ENCODE peak calls at places on chromosomes 4 and X, in seven cellular contexts. One of them, this sample, is unnamed. For H3K4me1 and H3K9me3, the result is how much of the 10 kb centered on the place peaks cover.

GRCh38 chr4:42588909-42589308 is 68.0 kb downstream of the ATP8A1 start:
- DNase-seq in HCT116: no peak
- DNase-seq in A549: no peak
- DNase-seq in prostate gland: no peak
- DNase-seq in body of pancreas: no peak
- DNase-seq in uterus: no peak
- DNase-seq in HepG2: no peak
- DNase-seq in this sample: no peak

GRCh38 chrX:13857804-13858203 is 40.9 kb upstream of the GPM6B start:
- DNase-seq in HCT116: no peak
- DNase-seq in A549: no peak
- DNase-seq in prostate gland: no peak
- DNase-seq in body of pancreas: no peak
- DNase-seq in uterus: no peak
- DNase-seq in HepG2: no peak
- DNase-seq in this sample: no peak

GRCh38 chrX:50067435-50068292 is 133.1 kb downstream of the AKAP4 start:
- DNase-seq in HCT116: no peak
- DNase-seq in A549: peak
- DNase-seq in prostate gland: no peak
- DNase-seq in body of pancreas: peak
- DNase-seq in uterus: no peak
- DNase-seq in HepG2: peak
- DNase-seq in this sample: no peak

GRCh38 chrX:107168259-107168658 is 38.0 kb downstream of the NUP62CL start:
- DNase-seq in HCT116: no peak
- DNase-seq in A549: no peak
- DNase-seq in prostate gland: no peak
- DNase-seq in body of pancreas: no peak
- DNase-seq in uterus: no peak
- DNase-seq in HepG2: no peak
- DNase-seq in this sample: no peak

GRCh38 chr4:24174622-24175021 is 284.8 kb upstream of the PPARGC1A start:
- DNase-seq in HCT116: no peak
- DNase-seq in A549: no peak
- DNase-seq in prostate gland: no peak
- DNase-seq in body of pancreas: no peak
- DNase-seq in uterus: no peak
- DNase-seq in HepG2: no peak
- DNase-seq in this sample: no peak

GRCh38 chr4:140373328-140374129 is at the start of gene SCOC:
- DNase-seq in HCT116: peak
- DNase-seq in A549: peak
- DNase-seq in prostate gland: peak
- DNase-seq in body of pancreas: peak
- DNase-seq in uterus: peak
- DNase-seq in HepG2: peak
- DNase-seq in this sample: peak

GRCh38 chr4:10019521-10020051 is 1.7 kb downstream of the SLC2A9 start:
- DNase-seq in HCT116: no peak
- DNase-seq in A549: no peak
- DNase-seq in prostate gland: peak
- DNase-seq in body of pancreas: no peak
- DNase-seq in uterus: no peak
- DNase-seq in HepG2: no peak
- DNase-seq in this sample: no peak

GRCh38 chr4:184417802-184418511 is 56.4 kb downstream of the IRF2 start:
- DNase-seq in HCT116: peak
- DNase-seq in A549: peak
- DNase-seq in prostate gland: peak
- DNase-seq in body of pancreas: no peak
- DNase-seq in uterus: no peak
- DNase-seq in HepG2: peak
- DNase-seq in this sample: no peak

GRCh38 chr4:52643846-52644245 is 15.3 kb downstream of the USP46 start:
- DNase-seq in HCT116: peak
- DNase-seq in A549: no peak
- DNase-seq in prostate gland: no peak
- DNase-seq in body of pancreas: peak
- DNase-seq in uterus: peak
- DNase-seq in HepG2: peak
- DNase-seq in this sample: peak

GRCh38 chr4:100299441-100299840 is 109.2 kb upstream of the DDIT4L start:
- DNase-seq in HCT116: peak
- DNase-seq in A549: peak
- DNase-seq in prostate gland: no peak
- DNase-seq in body of pancreas: no peak
- DNase-seq in uterus: no peak
- DNase-seq in HepG2: no peak
- DNase-seq in this sample: no peak

GRCh38 chr4:23889814-23890269 is at the start of gene PPARGC1A:
- DNase-seq in HCT116: no peak
- DNase-seq in A549: no peak
- DNase-seq in prostate gland: peak
- DNase-seq in body of pancreas: peak
- DNase-seq in uterus: peak
- DNase-seq in HepG2: peak
- DNase-seq in this sample: peak

GRCh38 chr4:130530505-130530904 is 1434.6 kb downstream of the C4orf33 start:
- DNase-seq in HCT116: no peak
- DNase-seq in A549: no peak
- DNase-seq in prostate gland: no peak
- DNase-seq in body of pancreas: no peak
- DNase-seq in uterus: no peak
- DNase-seq in HepG2: no peak
- DNase-seq in this sample: no peak

GRCh38 chr4:147638942-147639341 is 21.7 kb downstream of the TMEM184C start:
- DNase-seq in HCT116: no peak
- DNase-seq in A549: no peak
- DNase-seq in prostate gland: no peak
- DNase-seq in body of pancreas: no peak
- DNase-seq in uterus: no peak
- DNase-seq in HepG2: no peak
- DNase-seq in this sample: no peak

GRCh38 chrX:40166582-40166981 is 68.8 kb upstream of the BCOR start:
- DNase-seq in HCT116: no peak
- DNase-seq in A549: no peak
- DNase-seq in prostate gland: no peak
- DNase-seq in body of pancreas: no peak
- DNase-seq in uterus: peak
- DNase-seq in HepG2: no peak
- DNase-seq in this sample: no peak

GRCh38 chr4:61292322-61292721 is 92.2 kb downstream of the ADGRL3 start:
- DNase-seq in HCT116: no peak
- DNase-seq in A549: no peak
- DNase-seq in prostate gland: no peak
- DNase-seq in body of pancreas: no peak
- DNase-seq in uterus: no peak
- DNase-seq in HepG2: no peak
- DNase-seq in this sample: no peak

GRCh38 chr4:121484633-121485032 is 103.8 kb upstream of the QRFPR start:
- DNase-seq in HCT116: peak
- DNase-seq in A549: peak
- DNase-seq in prostate gland: no peak
- DNase-seq in body of pancreas: no peak
- DNase-seq in uterus: no peak
- DNase-seq in HepG2: peak
- DNase-seq in this sample: no peak

GRCh38 chrX:26918633-26919032 is 544.5 kb downstream of the PPP4R3C start:
- DNase-seq in HCT116: peak
- DNase-seq in A549: peak
- DNase-seq in prostate gland: no peak
- DNase-seq in body of pancreas: peak
- DNase-seq in uterus: no peak
- DNase-seq in HepG2: peak
- DNase-seq in this sample: no peak

GRCh38 chrX:19225906-19226305 is 103.6 kb upstream of the ADGRG2 start:
- DNase-seq in HCT116: no peak
- DNase-seq in A549: peak
- DNase-seq in prostate gland: peak
- DNase-seq in body of pancreas: no peak
- DNase-seq in uterus: no peak
- DNase-seq in HepG2: no peak
- DNase-seq in this sample: no peak

GRCh38 chrX:6151971-6152370 is 76.7 kb downstream of the NLGN4X start:
- DNase-seq in HCT116: no peak
- DNase-seq in A549: no peak
- DNase-seq in prostate gland: no peak
- DNase-seq in body of pancreas: no peak
- DNase-seq in uterus: no peak
- DNase-seq in HepG2: no peak
- DNase-seq in this sample: no peak

GRCh38 chr4:40492747-40493146 is 136.9 kb downstream of the RBM47 start:
- DNase-seq in HCT116: no peak
- DNase-seq in A549: no peak
- DNase-seq in prostate gland: no peak
- DNase-seq in body of pancreas: peak
- DNase-seq in uterus: no peak
- DNase-seq in HepG2: no peak
- DNase-seq in this sample: no peak

GRCh38 chr4:55546633-55547460 is at the start of gene CLOCK:
- DNase-seq in HCT116: peak
- DNase-seq in A549: peak
- DNase-seq in prostate gland: peak
- DNase-seq in body of pancreas: peak
- DNase-seq in uterus: peak
- DNase-seq in HepG2: peak
- DNase-seq in this sample: peak
- TF ChIP-seq POLR2A in HCT116: peak
- TF ChIP-seq POLR2A in A549: peak
- TF ChIP-seq POLR2A in prostate gland: peak
- TF ChIP-seq POLR2A in body of pancreas: peak
- TF ChIP-seq POLR2A in uterus: peak
- TF ChIP-seq POLR2A in HepG2: peak
- TF ChIP-seq POLR2A in this sample: no peak

GRCh38 chr4:3771167-3771809 is 5.1 kb downstream of the ADRA2C start:
- DNase-seq in HCT116: no peak
- DNase-seq in A549: no peak
- DNase-seq in prostate gland: no peak
- DNase-seq in body of pancreas: no peak
- DNase-seq in uterus: no peak
- DNase-seq in HepG2: no peak
- DNase-seq in this sample: no peak
- H3K4me1 ChIP-seq in HCT116: under half
- H3K4me1 ChIP-seq in A549: under half
- H3K4me1 ChIP-seq in prostate gland: under half
- H3K4me1 ChIP-seq in body of pancreas: under half
- H3K4me1 ChIP-seq in uterus: under half
- H3K4me1 ChIP-seq in HepG2: half or more
- H3K4me1 ChIP-seq in this sample: under half

GRCh38 chr4:54709281-54709854 is 51.6 kb downstream of the KIT start:
- DNase-seq in HCT116: no peak
- DNase-seq in A549: no peak
- DNase-seq in prostate gland: no peak
- DNase-seq in body of pancreas: no peak
- DNase-seq in uterus: no peak
- DNase-seq in HepG2: no peak
- DNase-seq in this sample: no peak
- H3K9me3 ChIP-seq in HCT116: under half
- H3K9me3 ChIP-seq in A549: under half
- H3K9me3 ChIP-seq in prostate gland: under half
- H3K9me3 ChIP-seq in body of pancreas: under half
- H3K9me3 ChIP-seq in uterus: under half
- H3K9me3 ChIP-seq in HepG2: under half
- H3K9me3 ChIP-seq in this sample: under half

DNA sequence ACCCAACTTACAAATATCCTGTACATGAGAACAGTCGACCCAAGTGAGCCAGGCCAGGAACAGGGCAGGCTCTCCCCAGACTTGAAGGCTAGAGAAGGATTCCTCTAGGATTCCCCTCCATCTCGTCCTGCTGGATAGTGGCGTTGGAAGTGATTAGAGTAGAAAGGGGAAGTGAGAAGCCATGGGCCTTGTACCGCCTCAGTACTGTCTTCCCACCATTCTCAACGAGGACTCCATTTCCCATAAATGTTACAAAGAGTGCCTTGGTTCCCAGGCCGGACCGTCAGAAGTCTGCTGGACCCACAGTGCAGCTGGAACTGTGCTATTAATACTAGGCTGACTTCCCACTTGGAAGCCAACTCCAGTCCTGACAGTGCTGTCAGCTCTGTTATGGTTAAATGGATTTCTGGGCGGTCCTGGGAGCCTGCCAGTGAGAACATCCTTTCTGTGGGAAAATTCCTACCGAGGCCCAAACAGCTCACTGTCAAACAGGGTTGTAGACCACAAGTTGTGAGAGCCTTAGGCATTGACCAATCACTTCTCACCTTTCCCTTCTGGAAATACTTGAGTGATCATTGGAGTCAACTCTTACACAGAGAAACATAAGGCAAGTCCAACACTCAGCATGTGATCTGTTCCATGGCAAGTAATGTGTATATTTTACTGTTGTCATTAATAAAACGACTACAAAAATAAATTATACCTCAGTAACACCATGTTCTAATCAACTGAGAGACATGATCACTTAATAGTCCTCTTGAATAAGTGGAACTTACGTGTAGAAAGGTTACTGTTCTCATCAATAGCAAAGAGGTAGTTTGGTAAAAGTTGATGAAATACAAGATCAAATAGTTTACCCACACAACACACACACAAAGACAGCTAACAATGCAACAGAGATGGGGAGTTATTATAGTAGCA is 58.4 kb downstream of the AMELX start:
- DNase-seq in HCT116: no peak
- DNase-seq in A549: no peak
- DNase-seq in prostate gland: peak
- DNase-seq in body of pancreas: peak
- DNase-seq in uterus: peak
- DNase-seq in HepG2: no peak
- DNase-seq in this sample: peak
- TF ChIP-seq POLR2A in HCT116: no peak
- TF ChIP-seq POLR2A in A549: no peak
- TF ChIP-seq POLR2A in prostate gland: no peak
- TF ChIP-seq POLR2A in body of pancreas: no peak
- TF ChIP-seq POLR2A in uterus: no peak
- TF ChIP-seq POLR2A in HepG2: no peak
- TF ChIP-seq POLR2A in this sample: no peak

DNA sequence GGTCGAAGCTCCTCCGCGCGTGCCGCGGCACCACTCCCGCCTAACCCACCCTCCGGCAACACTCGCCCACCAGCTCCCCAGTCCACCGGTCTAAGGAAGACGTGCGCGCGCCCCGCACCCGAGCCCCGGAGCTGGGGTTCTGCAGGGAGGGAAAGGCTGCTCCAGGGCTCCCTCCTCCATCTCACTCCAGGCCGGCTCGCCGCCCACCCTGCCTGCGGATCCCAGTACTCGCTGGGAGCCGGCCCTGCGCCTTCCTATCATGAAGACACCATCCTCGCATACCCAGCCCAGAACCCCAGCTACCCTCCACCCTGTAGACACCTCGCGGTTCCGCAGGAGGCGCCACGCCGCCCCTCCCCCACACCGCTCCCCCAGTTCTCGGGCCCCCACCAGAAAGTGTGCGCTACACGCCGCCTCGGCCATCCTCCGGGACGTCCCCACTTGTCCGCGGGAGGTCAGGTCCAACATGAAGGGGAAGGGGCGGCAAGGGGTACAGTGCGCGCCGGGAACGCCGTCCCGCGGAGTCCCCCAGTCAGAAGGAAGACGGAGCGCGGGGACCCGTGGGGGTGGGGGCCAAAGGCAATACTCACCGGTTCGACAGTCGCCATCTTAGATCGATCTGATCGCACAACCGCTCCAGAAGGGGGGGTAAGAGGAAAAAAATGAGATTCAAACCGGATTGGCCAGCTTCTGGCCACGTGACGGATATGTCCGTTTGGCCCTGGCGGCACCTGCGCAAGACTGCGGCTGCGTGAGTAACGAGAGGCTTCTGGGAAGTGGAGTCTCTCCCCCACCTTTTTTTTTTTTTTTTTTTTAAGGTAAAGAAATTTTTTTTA is at the start of gene EIF4E:
- DNase-seq in HCT116: peak
- DNase-seq in A549: peak
- DNase-seq in prostate gland: peak
- DNase-seq in body of pancreas: peak
- DNase-seq in uterus: peak
- DNase-seq in HepG2: peak
- DNase-seq in this sample: peak
- H3K4me1 ChIP-seq in HCT116: under half
- H3K4me1 ChIP-seq in A549: under half
- H3K4me1 ChIP-seq in prostate gland: under half
- H3K4me1 ChIP-seq in body of pancreas: under half
- H3K4me1 ChIP-seq in uterus: under half
- H3K4me1 ChIP-seq in HepG2: under half
- H3K4me1 ChIP-seq in this sample: under half

This sample was measured in heart left ventricle.